ENCODE peak calls at places on chromosomes 2 and 18, in five cellular contexts. One of them, this sample, is unnamed.

GRCh38 chr18:42545825-42546224 is 569.7 kb downstream of the RIT2 start:
- DNase-seq in foreskin fibroblast: peak; percentile 2
- DNase-seq in bronchial epithelial cell: peak; percentile 90
- DNase-seq in fibroblast of lung: peak; percentile 88
- DNase-seq in breast epithelium: no peak
- DNase-seq in this sample: peak; percentile 80

GRCh38 chr2:241499146-241499965 is 9.0 kb downstream of the STK25 start:
- DNase-seq in foreskin fibroblast: no peak
- DNase-seq in bronchial epithelial cell: no peak
- DNase-seq in fibroblast of lung: no peak
- DNase-seq in breast epithelium: no peak
- DNase-seq in this sample: peak; percentile 46

GRCh38 chr2:236507393-236508085 is 62.1 kb upstream of the ACKR3 start:
- DNase-seq in foreskin fibroblast: no peak
- DNase-seq in bronchial epithelial cell: peak; percentile 71
- DNase-seq in fibroblast of lung: peak; percentile 65
- DNase-seq in breast epithelium: no peak
- DNase-seq in this sample: peak; percentile 30

GRCh38 chr2:18536100-18536499 is 24.4 kb downstream of the RDH14 start:
- DNase-seq in foreskin fibroblast: peak; percentile 81
- DNase-seq in bronchial epithelial cell: peak; percentile 97
- DNase-seq in fibroblast of lung: peak; percentile 54
- DNase-seq in breast epithelium: no peak
- DNase-seq in this sample: peak; percentile 16

GRCh38 chr18:59228361-59228760 is 8.4 kb downstream of the GRP start:
- DNase-seq in foreskin fibroblast: peak; percentile 7
- DNase-seq in bronchial epithelial cell: peak; percentile 11
- DNase-seq in fibroblast of lung: no peak
- DNase-seq in breast epithelium: no peak
- DNase-seq in this sample: no peak

GRCh38 chr18:8505036-8505435 is 104.2 kb upstream of the RAB12 start:
- DNase-seq in foreskin fibroblast: no peak
- DNase-seq in bronchial epithelial cell: no peak
- DNase-seq in fibroblast of lung: no peak
- DNase-seq in breast epithelium: no peak
- DNase-seq in this sample: no peak

GRCh38 chr2:141707486-141707885 is 423.3 kb downstream of the LRP1B start:
- DNase-seq in foreskin fibroblast: no peak
- DNase-seq in bronchial epithelial cell: no peak
- DNase-seq in fibroblast of lung: no peak
- DNase-seq in breast epithelium: no peak
- DNase-seq in this sample: no peak

GRCh38 chr2:39265315-39265714 is 21.5 kb upstream of the CDKL4 start:
- DNase-seq in foreskin fibroblast: no peak
- DNase-seq in bronchial epithelial cell: no peak
- DNase-seq in fibroblast of lung: no peak
- DNase-seq in breast epithelium: no peak
- DNase-seq in this sample: no peak

GRCh38 chr2:215917953-215918620 is 95.3 kb downstream of the MREG start:
- DNase-seq in foreskin fibroblast: peak; percentile 64
- DNase-seq in bronchial epithelial cell: peak; percentile 79
- DNase-seq in fibroblast of lung: peak; percentile 71
- DNase-seq in breast epithelium: no peak
- DNase-seq in this sample: peak; percentile 75

GRCh38 chr2:120825370-120826259 is 89.9 kb downstream of the GLI2 start:
- DNase-seq in foreskin fibroblast: peak; percentile 82
- DNase-seq in bronchial epithelial cell: peak; percentile 26
- DNase-seq in fibroblast of lung: peak; percentile 70
- DNase-seq in breast epithelium: no peak
- DNase-seq in this sample: peak; percentile 84

GRCh38 chr2:195212586-195212985 is 444.4 kb upstream of the SLC39A10 start:
- DNase-seq in foreskin fibroblast: no peak
- DNase-seq in bronchial epithelial cell: no peak
- DNase-seq in fibroblast of lung: no peak
- DNase-seq in breast epithelium: no peak
- DNase-seq in this sample: no peak

GRCh38 chr2:219996366-219996765 is 368.9 kb downstream of the SLC4A3 start:
- DNase-seq in foreskin fibroblast: no peak
- DNase-seq in bronchial epithelial cell: no peak
- DNase-seq in fibroblast of lung: no peak
- DNase-seq in breast epithelium: no peak
- DNase-seq in this sample: no peak

GRCh38 chr2:26475832-26476501 is 2.0 kb downstream of the OTOF start:
- DNase-seq in foreskin fibroblast: no peak
- DNase-seq in bronchial epithelial cell: no peak
- DNase-seq in fibroblast of lung: no peak
- DNase-seq in breast epithelium: no peak
- DNase-seq in this sample: no peak

GRCh38 chr18:7749510-7749981 is 182.4 kb downstream of the PTPRM start:
- DNase-seq in foreskin fibroblast: no peak
- DNase-seq in bronchial epithelial cell: no peak
- DNase-seq in fibroblast of lung: peak; percentile 87
- DNase-seq in breast epithelium: no peak
- DNase-seq in this sample: no peak

GRCh38 chr18:48228301-48228715 is 180.9 kb downstream of the ZBTB7C start:
- DNase-seq in foreskin fibroblast: no peak
- DNase-seq in bronchial epithelial cell: peak; percentile 8
- DNase-seq in fibroblast of lung: no peak
- DNase-seq in breast epithelium: no peak
- DNase-seq in this sample: no peak

GRCh38 chr2:118940008-118940407 is 2.0 kb upstream of the MARCO start:
- DNase-seq in foreskin fibroblast: no peak
- DNase-seq in bronchial epithelial cell: no peak
- DNase-seq in fibroblast of lung: no peak
- DNase-seq in breast epithelium: no peak
- DNase-seq in this sample: no peak

GRCh38 chr2:82748653-82749052 is 1710.4 kb downstream of the SUCLG1 start:
- DNase-seq in foreskin fibroblast: no peak
- DNase-seq in bronchial epithelial cell: no peak
- DNase-seq in fibroblast of lung: no peak
- DNase-seq in breast epithelium: no peak
- DNase-seq in this sample: no peak

GRCh38 chr2:195659114-195659513 is 2.1 kb downstream of the SLC39A10 start:
- DNase-seq in foreskin fibroblast: no peak
- DNase-seq in bronchial epithelial cell: no peak
- DNase-seq in fibroblast of lung: peak; percentile 36
- DNase-seq in breast epithelium: no peak
- DNase-seq in this sample: peak; percentile 22

GRCh38 chr2:234880551-234881211 is 71.1 kb upstream of the SH3BP4 start:
- DNase-seq in foreskin fibroblast: peak; percentile 92
- DNase-seq in bronchial epithelial cell: peak; percentile 99
- DNase-seq in fibroblast of lung: peak; percentile 99
- DNase-seq in breast epithelium: no peak
- DNase-seq in this sample: peak; percentile 93

GRCh38 chr2:183068561-183068960 is 10.0 kb upstream of the DUSP19 start:
- DNase-seq in foreskin fibroblast: no peak
- DNase-seq in bronchial epithelial cell: no peak
- DNase-seq in fibroblast of lung: no peak
- DNase-seq in breast epithelium: no peak
- DNase-seq in this sample: no peak

GRCh38 chr2:201116959-201117734 is 1.2 kb downstream of the CFLAR start:
- DNase-seq in foreskin fibroblast: peak; percentile 80
- DNase-seq in bronchial epithelial cell: peak; percentile 71
- DNase-seq in fibroblast of lung: peak; percentile 87
- DNase-seq in breast epithelium: no peak
- DNase-seq in this sample: peak; percentile 87

GRCh38 chr2:86414996-86415395 is 26.2 kb upstream of the KDM3A start:
- DNase-seq in foreskin fibroblast: no peak
- DNase-seq in bronchial epithelial cell: peak; percentile 92
- DNase-seq in fibroblast of lung: no peak
- DNase-seq in breast epithelium: no peak
- DNase-seq in this sample: no peak

GRCh38 chr2:206989306-206989705 is 50.0 kb downstream of the CPO start:
- DNase-seq in foreskin fibroblast: no peak
- DNase-seq in bronchial epithelial cell: peak; percentile 25
- DNase-seq in fibroblast of lung: no peak
- DNase-seq in breast epithelium: no peak
- DNase-seq in this sample: peak; percentile 18

GRCh38 chr18:43572165-43572564 is 294.9 kb upstream of the SYT4 start:
- DNase-seq in foreskin fibroblast: no peak
- DNase-seq in bronchial epithelial cell: no peak
- DNase-seq in fibroblast of lung: no peak
- DNase-seq in breast epithelium: no peak
- DNase-seq in this sample: no peak

GRCh38 chr2:144711084-144711483 is 191.2 kb upstream of the ZEB2 start:
- DNase-seq in foreskin fibroblast: no peak
- DNase-seq in bronchial epithelial cell: no peak
- DNase-seq in fibroblast of lung: no peak
- DNase-seq in breast epithelium: no peak
- DNase-seq in this sample: no peak

GRCh38 chr2:162607915-162608314 is 230.7 kb downstream of the KCNH7 start:
- DNase-seq in foreskin fibroblast: no peak
- DNase-seq in bronchial epithelial cell: no peak
- DNase-seq in fibroblast of lung: no peak
- DNase-seq in breast epithelium: no peak
- DNase-seq in this sample: no peak

GRCh38 chr2:230942920-230943896 is 18.2 kb upstream of the GPR55 start:
- DNase-seq in foreskin fibroblast: peak; percentile 9
- DNase-seq in bronchial epithelial cell: no peak
- DNase-seq in fibroblast of lung: peak; percentile 5
- DNase-seq in breast epithelium: no peak
- DNase-seq in this sample: peak; percentile 24

GRCh38 chr2:186751790-186752189 is 57.9 kb downstream of the FAM171B start:
- DNase-seq in foreskin fibroblast: no peak
- DNase-seq in bronchial epithelial cell: peak; percentile 35
- DNase-seq in fibroblast of lung: peak; percentile 7
- DNase-seq in breast epithelium: no peak
- DNase-seq in this sample: no peak

GRCh38 chr2:186440506-186440905 is 45.6 kb upstream of the ZC3H15 start:
- DNase-seq in foreskin fibroblast: no peak
- DNase-seq in bronchial epithelial cell: no peak
- DNase-seq in fibroblast of lung: no peak
- DNase-seq in breast epithelium: no peak
- DNase-seq in this sample: no peak

GRCh38 chr2:62787381-62787780 is 81.9 kb downstream of the EHBP1 start:
- DNase-seq in foreskin fibroblast: no peak
- DNase-seq in bronchial epithelial cell: peak; percentile 60
- DNase-seq in fibroblast of lung: peak; percentile 47
- DNase-seq in breast epithelium: no peak
- DNase-seq in this sample: peak; percentile 46

GRCh38 chr2:118016911-118017310 is 3.0 kb upstream of the CCDC93 start:
- DNase-seq in foreskin fibroblast: peak; percentile 23
- DNase-seq in bronchial epithelial cell: peak; percentile 13
- DNase-seq in fibroblast of lung: no peak
- DNase-seq in breast epithelium: no peak
- DNase-seq in this sample: no peak

GRCh38 chr2:138658187-138658894 is 121.8 kb downstream of the NXPH2 start:
- DNase-seq in foreskin fibroblast: no peak
- DNase-seq in bronchial epithelial cell: no peak
- DNase-seq in fibroblast of lung: no peak
- DNase-seq in breast epithelium: no peak
- DNase-seq in this sample: no peak

GRCh38 chr2:170739048-170739447 is 23.9 kb downstream of the SP5 start:
- DNase-seq in foreskin fibroblast: peak; percentile 86
- DNase-seq in bronchial epithelial cell: peak; percentile 97
- DNase-seq in fibroblast of lung: peak; percentile 97
- DNase-seq in breast epithelium: no peak
- DNase-seq in this sample: peak; percentile 88

DNA sequence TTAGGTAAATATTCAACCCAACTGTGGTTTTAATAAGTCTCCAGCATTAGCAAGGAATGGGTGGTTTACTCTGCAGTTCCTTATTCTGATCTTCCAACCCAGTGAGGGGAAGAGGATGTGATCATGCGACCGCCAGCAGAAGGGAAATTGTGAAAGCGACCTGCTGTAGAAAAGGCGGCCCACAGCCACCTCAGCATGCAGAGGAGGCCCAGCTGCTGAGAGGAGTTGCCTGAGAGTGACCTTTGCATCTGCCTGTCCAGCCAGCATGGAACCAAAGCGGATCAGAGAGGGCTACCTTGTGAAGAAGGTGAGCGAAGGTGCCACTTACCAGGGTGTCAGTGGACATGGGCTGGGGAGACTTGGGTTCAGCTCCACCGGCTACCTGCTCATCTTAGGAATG is at the start of gene PLEK:
- DNase-seq in foreskin fibroblast: no peak
- DNase-seq in bronchial epithelial cell: no peak
- DNase-seq in fibroblast of lung: no peak
- DNase-seq in breast epithelium: no peak
- DNase-seq in this sample: no peak
- H3K4me3 ChIP-seq in foreskin fibroblast: no peak within 1 kb of the TSS
- H3K4me3 ChIP-seq in bronchial epithelial cell: no peak within 1 kb of the TSS
- H3K4me3 ChIP-seq in fibroblast of lung: no peak within 1 kb of the TSS
- H3K4me3 ChIP-seq in breast epithelium: peak within 1 kb of the TSS; percentile 34
- H3K4me3 ChIP-seq in this sample: no peak within 1 kb of the TSS

GRCh38 chr18:76643996-76644395 is 149.0 kb upstream of the ZNF516 start:
- DNase-seq in foreskin fibroblast: no peak
- DNase-seq in bronchial epithelial cell: peak; percentile 8
- DNase-seq in fibroblast of lung: no peak
- DNase-seq in breast epithelium: no peak
- DNase-seq in this sample: no peak
- TF ChIP-seq CTCF in foreskin fibroblast: no peak
- TF ChIP-seq CTCF in bronchial epithelial cell: no peak
- TF ChIP-seq CTCF in fibroblast of lung: no peak
- TF ChIP-seq CTCF in breast epithelium: no peak
- TF ChIP-seq CTCF in this sample: no peak

DNA sequence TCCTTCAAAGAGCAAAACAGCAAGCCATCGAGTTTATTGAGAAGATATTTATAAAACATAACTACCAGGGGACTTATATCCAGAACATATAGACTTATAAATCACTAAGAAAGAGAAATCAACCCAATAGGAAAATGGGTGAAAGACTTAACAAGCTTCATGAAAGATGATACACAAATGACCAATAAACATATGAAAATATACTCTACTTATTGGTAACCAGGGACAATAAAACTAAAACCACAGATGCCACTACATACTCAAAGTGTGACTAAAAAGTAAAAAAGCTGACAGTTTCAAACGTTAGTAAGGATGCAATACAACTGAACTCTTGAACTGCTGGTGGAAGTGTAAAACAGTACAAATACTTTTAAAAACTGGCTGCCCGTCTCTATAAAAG is 154.3 kb downstream of the TMEM163 start:
- DNase-seq in foreskin fibroblast: no peak
- DNase-seq in bronchial epithelial cell: no peak
- DNase-seq in fibroblast of lung: no peak
- DNase-seq in breast epithelium: no peak
- DNase-seq in this sample: no peak
- H3K4me3 ChIP-seq in foreskin fibroblast: no peak overlapping the region
- H3K4me3 ChIP-seq in bronchial epithelial cell: no peak overlapping the region
- H3K4me3 ChIP-seq in fibroblast of lung: no peak overlapping the region
- H3K4me3 ChIP-seq in breast epithelium: no peak overlapping the region
- H3K4me3 ChIP-seq in this sample: no peak overlapping the region

DNA sequence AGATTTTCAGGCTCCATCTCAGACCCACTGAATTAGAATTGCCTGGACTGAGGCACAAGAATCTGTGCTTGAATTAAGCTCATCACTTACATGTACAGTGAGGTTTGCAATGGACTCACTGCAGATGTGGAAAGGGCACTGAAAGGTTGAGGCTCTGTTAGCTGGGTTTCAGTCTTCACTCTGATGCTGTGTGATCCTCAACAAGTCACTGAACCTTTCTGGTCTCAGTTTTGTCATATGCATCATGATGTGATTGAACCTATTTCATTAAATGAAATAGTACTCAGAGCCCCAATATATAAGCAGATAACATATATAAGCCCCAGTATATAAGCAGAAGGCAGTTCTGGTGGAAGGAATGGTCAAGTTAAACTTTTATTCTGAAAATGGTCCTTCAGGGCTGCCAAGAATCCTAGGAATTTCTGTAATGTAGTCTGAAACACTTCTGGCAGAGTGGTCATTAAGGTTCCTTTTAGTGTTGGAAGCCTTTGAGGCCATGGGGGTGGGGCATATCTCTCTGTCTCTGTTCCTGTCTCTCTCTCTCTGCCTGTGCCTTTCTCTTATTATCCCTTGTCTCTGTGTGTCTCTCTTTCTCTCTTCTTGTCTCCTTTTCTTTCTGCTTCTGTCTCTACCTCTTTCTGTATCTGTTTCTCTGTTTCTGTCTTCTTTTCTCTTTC is 110.4 kb downstream of the ADCYAP1 start:
- DNase-seq in foreskin fibroblast: no peak
- DNase-seq in bronchial epithelial cell: no peak
- DNase-seq in fibroblast of lung: peak; percentile 86
- DNase-seq in breast epithelium: no peak
- DNase-seq in this sample: peak; percentile 47
- TF ChIP-seq CTCF in foreskin fibroblast: no peak
- TF ChIP-seq CTCF in bronchial epithelial cell: no peak
- TF ChIP-seq CTCF in fibroblast of lung: no peak
- TF ChIP-seq CTCF in breast epithelium: no peak
- TF ChIP-seq CTCF in this sample: no peak